ENCODE peak calls at places on chromosome 2, in four cellular contexts. D, U, X and F are unnamed samples.

GRCh38 chr2:70036290-70036689 is 51.0 kb upstream of the PCBP1 start:
- DNase-seq in D (no peak), U (no peak), X (no peak), F (no peak)

GRCh38 chr2:71704688-71705087 is 251.3 kb downstream of the DYSF start:
- DNase-seq in D (no peak), U (no peak), X (no peak), F (no peak)

GRCh38 chr2:101704046-101704466 is 6.5 kb downstream of the MAP4K4 start:
- DNase-seq in U (peak; percentile 83), X (no peak), D (peak; percentile 66), F (no peak)

GRCh38 chr2:32627441-32627900 is 379 bp upstream of the TTC27 start:
- DNase-seq in D (peak; percentile 7), X (no peak), U (peak; percentile 53), F (no peak)

GRCh38 chr2:85799215-85799956 is 45.6 kb downstream of the ATOH8 start:
- DNase-seq in X (no peak), U (no peak), D (no peak), F (no peak)

GRCh38 chr2:85277416-85278158 is 50.2 kb downstream of the TGOLN2 start:
- DNase-seq in D (peak; percentile 85), U (peak; percentile 89), X (peak; percentile 74), F (no peak)

GRCh38 chr2:46555011-46555410 is 75.6 kb downstream of the TMEM247 start:
- DNase-seq in X (no peak), D (no peak), U (no peak), F (no peak)

GRCh38 chr2:73503992-73504570 is 118.4 kb downstream of the ALMS1 start:
- DNase-seq in U (peak; percentile 4), X (no peak), D (no peak), F (no peak)

GRCh38 chr2:168573128-168573903 is 117.2 kb downstream of the CERS6 start:
- DNase-seq in U (peak; percentile 55), X (no peak), D (no peak), F (no peak)

GRCh38 chr2:69604026-69604678 is 39.4 kb downstream of the AAK1 start:
- DNase-seq in X (no peak), D (no peak), U (no peak), F (no peak)

GRCh38 chr2:144519597-144519933 is 354 bp downstream of the ZEB2 start:
- DNase-seq in U (no peak), X (no peak), D (no peak), F (no peak)

GRCh38 chr2:201220102-201220570 is 37.2 kb downstream of the CASP10 start:
- DNase-seq in U (peak; percentile 70), D (no peak), X (no peak), F (no peak)

GRCh38 chr2:55618025-55618648 is 715 bp upstream of the PPP4R3B start:
- DNase-seq in U (peak; percentile 10), D (no peak), X (no peak), F (no peak)

GRCh38 chr2:161173541-161174194 is 13.4 kb downstream of the TANK start:
- DNase-seq in D (no peak), X (no peak), U (no peak), F (no peak)

GRCh38 chr2:201674794-201675193 is 23.6 kb downstream of the MPP4 start:
- DNase-seq in U (no peak), D (no peak), X (no peak), F (no peak)

GRCh38 chr2:172970660-172971059 is 105.0 kb upstream of the MAP3K20 start:
- DNase-seq in X (no peak), D (no peak), U (no peak), F (no peak)

GRCh38 chr2:121429119-121429903 is 101.4 kb upstream of the RNU4ATAC start:
- DNase-seq in D (no peak), U (peak; percentile 67), X (no peak), F (no peak)

GRCh38 chr2:238103465-238104070 is 3.4 kb downstream of the ESPNL start:
- DNase-seq in X (peak; percentile 31), U (no peak), D (no peak), F (peak; percentile 5)

GRCh38 chr2:42932271-42933151 is 140.1 kb upstream of the HAAO start:
- DNase-seq in X (no peak), U (no peak), D (no peak), F (no peak)

GRCh38 chr2:217106650-217107014 is 246.8 kb upstream of the TNP1 start:
- DNase-seq in X (no peak), U (peak; percentile 35), D (no peak), F (no peak)

GRCh38 chr2:190063624-190064023 is 1.1 kb upstream of the MSTN start:
- DNase-seq in D (no peak), U (no peak), X (no peak), F (no peak)

GRCh38 chr2:230669386-230669935 is 43.2 kb upstream of the CAB39 start:
- DNase-seq in X (no peak), D (no peak), U (no peak), F (no peak)

GRCh38 chr2:178514664-178515063 is 34.4 kb downstream of the PLEKHA3 start:
- DNase-seq in U (no peak), X (no peak), D (no peak), F (no peak)

GRCh38 chr2:239660390-239661228 is 259.8 kb upstream of the HDAC4 start:
- DNase-seq in D (no peak), U (no peak), X (no peak), F (no peak)

GRCh38 chr2:28516950-28517349 is 21.1 kb downstream of the PLB1 start:
- DNase-seq in U (no peak), X (no peak), D (no peak), F (no peak)

GRCh38 chr2:211455225-211455841 is 898.9 kb downstream of the CPS1 start:
- DNase-seq in D (no peak), U (peak; percentile 70), X (peak; percentile 53), F (no peak)

GRCh38 chr2:151760139-151760650 is 25.9 kb upstream of the NEB start:
- DNase-seq in X (no peak), D (no peak), U (peak; percentile 26), F (no peak)

GRCh38 chr2:80461505-80462197 is 157.1 kb upstream of the LRRTM1 start:
- DNase-seq in X (no peak), U (no peak), D (no peak), F (no peak)

GRCh38 chr2:108621087-108621559 is 86.9 kb downstream of the LIMS1 start:
- DNase-seq in X (no peak), D (no peak), U (no peak), F (peak; percentile 45)

GRCh38 chr2:15748736-15749323 is 157.2 kb downstream of the DDX1 start:
- DNase-seq in X (peak; percentile 66), D (no peak), U (peak; percentile 45), F (no peak)

GRCh38 chr2:45406626-45407025 is 204.4 kb downstream of the SRBD1 start:
- DNase-seq in D (no peak), X (no peak), U (peak; percentile 20), F (no peak)

GRCh38 chr2:240792658-240793312 is 27.2 kb downstream of the KIF1A start:
- DNase-seq in D (no peak), X (no peak), U (no peak), F (no peak)

GRCh38 chr2:113080134-113080533 is 12.4 kb downstream of the IL1F10 start:
- DNase-seq in U (peak; percentile 28), X (peak; percentile 65), D (peak; percentile 3), F (no peak)
- TF ChIP-seq CTCF in U (peak; percentile 76), X (peak; percentile 32), D (peak; percentile 61), F (peak; percentile 71)

GRCh38 chr2:218276986-218277755 is 6.9 kb downstream of the PNKD start:
- DNase-seq in X (no peak), U (no peak), D (no peak), F (no peak)
- TF ChIP-seq CTCF in X (no peak), U (no peak), D (no peak), F (no peak)

GRCh38 chr2:17331636-17332035 is 186.6 kb downstream of the RAD51AP2 start:
- DNase-seq in D (no peak), X (no peak), U (no peak), F (no peak)
- TF ChIP-seq CTCF in D (no peak), X (no peak), U (no peak), F (no peak)

GRCh38 chr2:74536166-74536950 is 6.6 kb downstream of the HTRA2 start:
- DNase-seq in D (no peak), X (no peak), U (no peak), F (no peak)
- TF ChIP-seq CTCF in D (no peak), X (no peak), U (no peak), F (no peak)